ENCODE peak calls at places on chromosomes 6 and 20, in six cellular contexts. B is SHP77 treated with DMSO at 0.1 percent for 48 hours; R is cardiac muscle cell; Q is naive thymus-derived CD4-positive, alpha-beta T cell; X is SW 1271; C is smooth muscle cell of the brain vasculature. O is an unnamed sample.

GRCh38 chr6:113586413-113586812 is 270.7 kb upstream of the MARCKS start:
- DNase-seq in X (no peak), R (peak; percentile 33), B (no peak), C (no peak), Q (no peak), O (no peak)

GRCh38 chr6:98724537-98724936 is 109.8 kb upstream of the POU3F2 start:
- DNase-seq in R (no peak), B (no peak), X (no peak), C (no peak), Q (no peak), O (no peak)

GRCh38 chr20:64047968-64048401 is 1.5 kb downstream of the SOX18 start:
- DNase-seq in X (no peak), B (no peak), R (no peak), Q (no peak), C (no peak), O (no peak)

GRCh38 chr6:159806021-159806458 is 6.0 kb downstream of the PNLDC1 start:
- DNase-seq in R (peak; percentile 83), C (no peak), B (no peak), X (no peak), Q (no peak), O (no peak)

GRCh38 chr6:158564243-158565121 is 4.6 kb downstream of the TMEM181 start:
- DNase-seq in R (no peak), C (no peak), B (no peak), X (no peak), Q (no peak), O (no peak)

GRCh38 chr6:19268117-19268516 is 569.1 kb upstream of the ID4 start:
- DNase-seq in R (no peak), X (no peak), C (no peak), Q (no peak), B (no peak), O (no peak)

GRCh38 chr6:41344865-41345264 is 9.5 kb downstream of the NCR2 start:
- DNase-seq in Q (peak; percentile 60), R (no peak), B (no peak), C (no peak), X (no peak), O (no peak)

GRCh38 chr6:85452441-85452881 is 2.6 kb downstream of the NT5E start:
- DNase-seq in Q (no peak), R (peak; percentile 51), B (no peak), C (no peak), X (no peak), O (no peak)

GRCh38 chr6:85136310-85136709 is 313.6 kb upstream of the NT5E start:
- DNase-seq in C (no peak), Q (no peak), B (no peak), R (no peak), X (no peak), O (no peak)

GRCh38 chr6:43575105-43575771 is 600 bp downstream of the XPO5 start:
- DNase-seq in C (no peak), R (peak; percentile 16), B (no peak), Q (peak; percentile 2), X (no peak), O (no peak)

GRCh38 chr20:419556-420168 is 11.6 kb downstream of the RBCK1 start:
- DNase-seq in X (no peak), B (no peak), Q (no peak), R (no peak), C (no peak), O (peak; percentile 76)

GRCh38 chr6:53058388-53058890 is 6.8 kb upstream of the FBXO9 start:
- DNase-seq in C (no peak), Q (peak; percentile 60), B (no peak), R (no peak), X (no peak), O (no peak)

GRCh38 chr6:33199687-33200233 is 705 bp downstream of the RXRB start:
- DNase-seq in X (peak; percentile 70), Q (peak; percentile 58), B (peak; percentile 53), R (peak; percentile 70), C (no peak), O (peak; percentile 74)

GRCh38 chr6:169861431-169862045 is 110.1 kb downstream of the ERMARD start:
- DNase-seq in C (no peak), B (no peak), Q (no peak), R (no peak), X (no peak), O (no peak)

GRCh38 chr6:18990313-18990978 is 603.3 kb downstream of the RNF144B start:
- DNase-seq in R (peak; percentile 62), Q (no peak), X (no peak), B (peak; percentile 52), C (no peak), O (peak; percentile 55)

GRCh38 chr6:125054331-125054730 is 92.1 kb downstream of the RNF217 start:
- DNase-seq in X (no peak), Q (no peak), B (no peak), R (no peak), C (no peak), O (no peak)

GRCh38 chr6:149909701-149910470 is 12.0 kb upstream of the RAET1E start:
- DNase-seq in X (no peak), B (no peak), C (no peak), Q (no peak), R (no peak), O (no peak)

GRCh38 chr20:37630161-37630560 is 63.7 kb upstream of the CTNNBL1 start:
- DNase-seq in R (no peak), C (no peak), X (no peak), Q (no peak), B (peak; percentile 27), O (no peak)

GRCh38 chr6:5220436-5220835 is 40.3 kb downstream of the LYRM4 start:
- DNase-seq in Q (no peak), R (no peak), C (no peak), X (no peak), B (no peak), O (no peak)

GRCh38 chr6:159875194-159875593 is 15.6 kb upstream of the MAS1 start:
- DNase-seq in R (no peak), B (peak; percentile 18), C (no peak), X (no peak), Q (no peak), O (no peak)

GRCh38 chr6:135995160-135995898 is 143.8 kb downstream of the PDE7B start:
- DNase-seq in B (no peak), X (no peak), Q (no peak), R (peak; percentile 75), C (no peak), O (no peak)

GRCh38 chr6:24205020-24205492 is 79.0 kb downstream of the NRSN1 start:
- DNase-seq in X (no peak), R (peak; percentile 55), C (peak; percentile 23), B (peak; percentile 15), Q (peak; percentile 5), O (peak; percentile 28)

O was measured in HCT116.